ENCODE peak calls at places on chromosome 3, in nine cellular contexts. I is HCT116, E is PC-3, R is lung, Z is adrenal gland, P is astrocyte, Y is MM.1S, C is K562, B is sigmoid colon. T is an unnamed sample.

GRCh38 chr3:134373942-134374790 is at the start of gene AMOTL2:
- DNase-seq in I (peak; percentile 87), E (peak; percentile 90), R (peak; percentile 92), Z (peak; percentile 91), P (peak; percentile 94), Y (peak; percentile 68), C (peak; percentile 46), B (peak; percentile 95), T (peak; percentile 95)

GRCh38 chr3:127702151-127702578 is 29.4 kb downstream of the ABTB1 start:
- DNase-seq in I (no peak), E (no peak), R (no peak), Z (peak; percentile 94), P (no peak), Y (no peak), C (peak; percentile 50), B (peak; percentile 55), T (peak; percentile 82)

GRCh38 chr3:59575113-59576001 is 525.5 kb upstream of the CFAP20DC start:
- DNase-seq in I (peak; percentile 48), E (peak; percentile 92), R (peak; percentile 86), Z (peak; percentile 76), P (peak; percentile 46), Y (peak; percentile 78), C (peak; percentile 60), B (peak; percentile 89), T (peak; percentile 94)

GRCh38 chr3:33642806-33643205 is 75.2 kb downstream of the CLASP2 start:
- DNase-seq in I (no peak), E (no peak), R (no peak), Z (no peak), P (no peak), Y (no peak), C (no peak), B (no peak), T (no peak)

GRCh38 chr3:113255100-113255853 is 43.9 kb downstream of the BOC start:
- DNase-seq in I (no peak), E (peak; percentile 15), R (no peak), Z (no peak), P (no peak), Y (no peak), C (peak; percentile 10), B (peak; percentile 77), T (peak; percentile 51)

GRCh38 chr3:86087160-86087871 is 903.6 kb downstream of the VGLL3 start:
- DNase-seq in I (no peak), E (no peak), R (no peak), Z (no peak), P (no peak), Y (no peak), C (no peak), B (no peak), T (no peak)

GRCh38 chr3:53794597-53794996 is 51.6 kb downstream of the CHDH start:
- DNase-seq in I (no peak), E (no peak), R (no peak), Z (no peak), P (peak; percentile 32), Y (no peak), C (no peak), B (no peak), T (no peak)

GRCh38 chr3:108090066-108090700 is 648 bp downstream of the CD47 start:
- DNase-seq in I (no peak), E (peak; percentile 34), R (peak; percentile 37), Z (peak; percentile 25), P (peak; percentile 39), Y (peak; percentile 64), C (peak; percentile 24), B (peak; percentile 70), T (peak; percentile 66)

GRCh38 chr3:138465451-138465850 is 31.0 kb downstream of the ESYT3 start:
- DNase-seq in I (no peak), E (no peak), R (no peak), Z (no peak), P (no peak), Y (no peak), C (no peak), B (no peak), T (no peak)

GRCh38 chr3:133540896-133541674 is 32.4 kb upstream of the CDV3 start:
- DNase-seq in I (peak; percentile 56), E (peak; percentile 79), R (no peak), Z (peak; percentile 40), P (no peak), Y (peak; percentile 50), C (no peak), B (no peak), T (no peak)

GRCh38 chr3:10494180-10494579 is 11.2 kb downstream of the ATP2B2 start:
- DNase-seq in I (no peak), E (no peak), R (no peak), Z (no peak), P (no peak), Y (no peak), C (no peak), B (no peak), T (no peak)

GRCh38 chr3:185939721-185940120 is 1.9 kb upstream of the TRA2B start:
- DNase-seq in I (no peak), E (peak; percentile 64), R (no peak), Z (no peak), P (no peak), Y (no peak), C (no peak), B (no peak), T (no peak)

GRCh38 chr3:65577875-65578274 is 460.8 kb downstream of the MAGI1 start:
- DNase-seq in I (no peak), E (no peak), R (no peak), Z (no peak), P (no peak), Y (no peak), C (no peak), B (no peak), T (no peak)

GRCh38 chr3:67227030-67227429 is 228.9 kb downstream of the KBTBD8 start:
- DNase-seq in I (no peak), E (no peak), R (no peak), Z (no peak), P (no peak), Y (no peak), C (no peak), B (no peak), T (no peak)

GRCh38 chr3:141863497-141863896 is 12.9 kb upstream of the ATP1B3 start:
- DNase-seq in I (no peak), E (no peak), R (no peak), Z (no peak), P (no peak), Y (no peak), C (no peak), B (no peak), T (no peak)

GRCh38 chr3:63478962-63479660 is 173.4 kb upstream of the SNTN start:
- DNase-seq in I (no peak), E (no peak), R (no peak), Z (no peak), P (no peak), Y (no peak), C (no peak), B (no peak), T (no peak)

GRCh38 chr3:24512564-24513197 is 18.0 kb upstream of the THRB start:
- DNase-seq in I (no peak), E (no peak), R (no peak), Z (no peak), P (no peak), Y (no peak), C (no peak), B (no peak), T (no peak)

GRCh38 chr3:136109499-136109898 is 86.6 kb downstream of the MSL2 start:
- DNase-seq in I (no peak), E (no peak), R (no peak), Z (no peak), P (no peak), Y (peak; percentile 72), C (no peak), B (no peak), T (no peak)
- H3K4me3 ChIP-seq in I (no peak overlapping the region), E (no peak overlapping the region), R (no peak overlapping the region), Z (no peak overlapping the region), P (no peak overlapping the region), Y (no peak overlapping the region), C (no peak overlapping the region), B (no peak overlapping the region), T (no peak overlapping the region)

DNA sequence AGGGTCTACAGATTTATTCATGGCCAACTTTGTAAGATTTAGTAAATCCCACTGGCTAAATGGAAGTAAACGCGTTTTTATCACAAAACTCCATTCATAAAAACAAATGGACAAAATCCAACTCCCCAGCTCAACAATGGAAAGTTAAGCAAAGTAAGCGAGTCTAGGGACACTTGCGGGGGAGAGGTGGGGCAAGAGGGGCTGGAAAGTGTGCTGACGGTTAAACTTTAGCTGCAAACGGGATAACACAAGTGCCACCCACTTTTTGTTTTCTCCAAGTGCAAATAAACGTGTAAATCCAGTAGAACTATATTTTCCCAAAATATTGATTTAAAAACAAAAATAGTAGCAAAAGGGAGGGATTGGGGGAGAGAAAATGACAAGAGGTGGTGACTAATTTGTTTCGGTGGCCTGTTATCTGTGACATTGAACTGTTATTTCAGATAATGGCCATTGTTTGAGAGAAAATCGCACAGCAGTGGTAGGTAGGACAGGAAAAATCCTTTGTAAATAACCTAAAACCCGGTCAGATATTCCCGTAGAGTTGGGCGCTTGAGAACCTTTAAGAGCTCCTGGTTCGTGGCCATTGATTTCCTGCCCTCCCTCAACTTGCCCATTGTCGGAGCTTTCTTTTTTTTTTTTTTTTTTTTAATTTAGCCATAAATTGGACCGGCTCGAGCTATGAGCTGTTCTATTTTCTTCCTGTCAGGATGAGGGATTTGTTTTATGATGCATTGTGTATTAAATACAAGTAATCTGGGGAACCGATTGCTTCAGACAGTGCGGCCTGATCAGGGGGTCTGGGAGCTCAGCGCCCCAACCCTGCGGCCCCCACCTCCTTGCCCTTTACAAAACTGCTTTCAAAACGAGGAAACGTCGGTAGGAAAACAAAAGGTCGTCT is 514.8 kb downstream of the MECOM start:
- DNase-seq in I (no peak), E (peak; percentile 31), R (no peak), Z (no peak), P (peak; percentile 27), Y (no peak), C (peak; percentile 28), B (no peak), T (no peak)
- H3K27me3 ChIP-seq in I (peaks cover 23% of the 10 kb centered on the region), E (no peaks in the 10 kb centered on the region), R (no peaks in the 10 kb centered on the region), Z (peaks cover 59% of the 10 kb centered on the region), P (no peaks in the 10 kb centered on the region), Y (peaks cover 18% of the 10 kb centered on the region), C (no peaks in the 10 kb centered on the region), B (peaks cover 52% of the 10 kb centered on the region), T (no peaks in the 10 kb centered on the region)

DNA sequence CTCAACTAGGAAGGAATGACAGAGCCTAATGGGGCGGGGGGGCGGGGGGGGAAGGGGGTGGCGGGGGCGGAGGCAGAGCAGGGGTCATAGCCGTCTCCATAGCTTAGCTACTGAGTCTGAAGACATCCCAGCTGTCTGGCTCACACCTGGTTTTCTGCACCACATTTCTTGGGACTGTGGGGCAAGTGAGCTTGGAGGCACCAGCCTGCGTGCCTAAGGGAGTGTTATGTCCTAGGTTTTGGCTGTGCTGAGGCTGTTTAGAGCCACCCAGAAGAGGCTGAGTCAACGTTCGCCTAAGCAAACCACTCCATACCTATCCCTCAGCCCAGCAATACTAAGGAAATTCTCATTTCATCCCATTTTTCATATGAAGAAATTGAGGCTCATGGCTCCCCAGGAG is 1.4 kb downstream of the IL17RD start:
- DNase-seq in I (no peak), E (no peak), R (no peak), Z (no peak), P (no peak), Y (no peak), C (no peak), B (no peak), T (no peak)
- H3K4me3 ChIP-seq in I (no peak overlapping the region), E (peak overlapping the region; percentile 87), R (no peak overlapping the region), Z (peak overlapping the region; percentile 68), P (peak overlapping the region; percentile 70), Y (no peak overlapping the region), C (no peak overlapping the region), B (peak overlapping the region; percentile 83), T (no peak overlapping the region)

DNA sequence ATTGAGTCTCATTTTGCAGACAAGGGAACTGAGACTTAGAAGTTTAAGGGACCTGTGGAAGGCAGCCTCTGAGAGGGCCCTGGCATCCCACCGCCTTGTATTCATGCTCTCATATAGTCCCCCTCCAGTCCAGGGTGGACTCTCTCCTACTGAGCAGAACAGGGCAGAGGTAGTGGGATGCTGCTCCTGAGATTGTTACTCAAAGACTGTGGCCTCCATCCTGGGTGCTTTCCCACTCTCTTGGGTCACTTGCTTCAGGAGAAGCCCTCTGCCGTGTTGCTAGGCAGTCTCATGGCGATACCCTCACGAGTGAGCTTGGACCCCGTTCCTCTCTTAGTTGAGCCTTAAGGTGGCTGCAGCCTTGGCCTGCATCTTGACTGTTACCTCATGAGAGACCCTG is 22.2 kb upstream of the ADCY5 start:
- DNase-seq in I (no peak), E (no peak), R (no peak), Z (no peak), P (no peak), Y (no peak), C (no peak), B (no peak), T (no peak)
- H3K27me3 ChIP-seq in I (peaks cover 20% of the 10 kb centered on the region), E (peaks cover 66% of the 10 kb centered on the region), R (no peaks in the 10 kb centered on the region), Z (no peaks in the 10 kb centered on the region), P (peaks cover 20% of the 10 kb centered on the region), Y (no peaks in the 10 kb centered on the region), C (peaks cover 3% of the 10 kb centered on the region), B (no peaks in the 10 kb centered on the region), T (no peaks in the 10 kb centered on the region)